ENCODE peak calls at places on chromosomes 12 and 14, in four cellular contexts. M, W, D and F are unnamed samples.

GRCh38 chr12:92624236-92624635 is 78.6 kb upstream of the PLEKHG7 start:
- DNase-seq in W (no peak), D (peak), M (peak), F (no peak)

GRCh38 chr14:85528080-85528881 is 1.7 kb upstream of the FLRT2 start:
- DNase-seq in D (no peak), W (no peak), M (peak), F (peak)

GRCh38 chr12:44286821-44287220 is 450.9 kb downstream of the TMEM117 start:
- DNase-seq in D (no peak), W (no peak), M (no peak), F (no peak)

GRCh38 chr12:50579757-50580267 is 75.0 kb downstream of the DIP2B start:
- DNase-seq in M (peak), D (no peak), W (no peak), F (no peak)

GRCh38 chr14:80110721-80111120 is 100.6 kb downstream of the DIO2 start:
- DNase-seq in W (no peak), D (no peak), M (no peak), F (no peak)

GRCh38 chr14:90726656-90727055 is 89.6 kb downstream of the TTC7B start:
- DNase-seq in W (no peak), D (no peak), M (peak), F (no peak)

GRCh38 chr14:30375280-30375892 is 183.6 kb upstream of the G2E3 start:
- DNase-seq in W (peak), D (peak), M (peak), F (peak)

GRCh38 chr12:121983546-121984205 is 38.0 kb upstream of the BCL7A start:
- DNase-seq in W (no peak), M (no peak), D (no peak), F (no peak)

GRCh38 chr12:30169839-30170591 is 386.3 kb upstream of the TMTC1 start:
- DNase-seq in D (no peak), W (peak), M (no peak), F (no peak)

DNA sequence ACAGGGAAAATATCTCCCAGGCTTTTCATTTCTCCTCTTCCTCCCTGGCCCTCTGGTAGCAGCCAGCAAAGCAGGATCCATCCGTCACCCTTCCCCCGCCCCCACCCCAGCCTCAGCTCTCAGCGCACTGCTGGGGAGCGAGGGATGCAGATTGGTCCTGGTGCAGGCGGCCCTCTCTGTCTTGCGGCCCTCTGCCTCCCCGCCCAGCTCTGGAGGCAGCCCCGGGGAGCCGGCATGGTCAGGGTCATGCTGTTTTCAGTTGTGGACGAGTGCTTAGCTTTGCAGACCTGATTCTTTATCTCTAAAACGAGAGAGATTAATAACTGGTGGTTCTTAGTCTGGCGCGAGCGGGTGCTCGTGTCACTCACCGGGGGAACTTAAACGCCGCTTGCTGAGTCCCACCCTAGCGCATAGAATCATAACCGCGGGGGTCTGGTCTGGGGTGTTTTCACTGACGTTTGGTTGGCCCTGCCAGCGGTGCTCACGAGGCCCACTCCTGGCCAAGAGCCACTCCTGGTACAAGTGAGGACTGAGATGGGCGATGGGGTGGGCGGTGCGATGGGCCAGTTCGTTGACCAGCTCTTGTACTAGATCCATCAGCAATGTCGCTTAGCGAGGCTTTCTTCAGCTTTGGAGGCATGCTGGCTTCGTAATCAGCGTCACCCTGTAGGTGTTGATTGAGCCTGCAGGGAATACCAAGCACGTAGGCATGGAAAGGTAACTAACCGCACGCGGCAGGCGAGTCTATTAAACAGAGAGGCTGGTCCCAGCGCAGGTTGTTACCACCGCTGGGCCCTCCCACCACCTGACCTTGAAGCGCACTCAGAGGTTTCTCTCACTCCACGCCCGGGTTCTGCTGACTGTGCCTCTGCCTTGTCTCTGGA is 95.2 kb downstream of the TSPAN9 start:
- DNase-seq in D (no peak), W (no peak), M (no peak), F (no peak)
- H4K91ac ChIP-seq in D (no peak), W (peak), M (no peak), F (no peak)

DNA sequence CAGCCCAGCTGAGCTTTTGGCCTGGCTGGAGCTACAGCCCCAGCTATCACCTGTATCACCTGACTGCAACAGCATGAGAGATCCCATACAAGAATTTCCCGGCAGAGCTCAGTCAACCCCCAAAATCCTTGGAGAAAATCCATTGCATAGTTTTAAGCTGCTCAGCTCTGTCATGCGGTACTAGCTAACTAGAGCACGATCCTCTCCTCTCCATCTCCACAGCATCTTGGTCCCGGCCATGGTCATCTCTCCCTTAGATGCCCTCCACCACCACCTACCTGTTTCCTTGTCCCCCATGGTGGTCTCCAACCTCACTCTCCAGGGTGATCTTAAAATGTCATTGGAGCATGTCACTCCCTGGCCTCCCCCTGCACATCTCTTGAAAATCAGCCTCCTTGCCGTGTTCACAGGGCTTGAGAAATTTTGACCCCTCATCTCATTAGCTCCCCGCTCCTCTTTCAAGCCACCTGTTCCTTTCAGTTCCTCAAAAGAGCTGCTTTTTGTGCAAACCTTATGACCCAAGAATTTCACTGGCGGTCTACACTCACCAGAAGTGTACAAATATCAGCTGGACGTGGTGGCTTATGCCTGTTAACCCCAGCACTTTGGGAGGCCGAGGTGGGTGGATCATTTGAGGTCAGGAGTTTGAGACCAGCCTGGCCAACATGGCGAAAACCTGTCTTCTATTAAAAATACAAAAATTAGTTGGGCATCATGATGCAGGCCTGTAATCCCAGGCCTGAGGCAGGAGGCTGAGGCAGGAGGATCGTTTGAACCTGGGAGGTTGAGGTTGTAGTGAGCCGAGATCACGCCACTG is 8.1 kb upstream of the CLMN start:
- DNase-seq in M (no peak), D (no peak), W (no peak), F (no peak)
- H3K4me3 ChIP-seq in M (no peak), D (no peak), W (no peak), F (no peak)

GRCh38 chr14:103003850-103004249 is 53.5 kb downstream of the CDC42BPB start:
- DNase-seq in D (no peak), W (no peak), M (no peak), F (no peak)
- H2BK120ac ChIP-seq in D (no peak), W (no peak), M (no peak), F (no peak)

GRCh38 chr12:79933043-79933442 is 1.9 kb downstream of the PPP1R12A start:
- DNase-seq in W (no peak), D (no peak), M (no peak), F (no peak)

GRCh38 chr12:79935624-79936040 is 735 bp upstream of the PPP1R12A start:
- DNase-seq in M (peak), D (no peak), W (no peak), F (peak)

GRCh38 chr12:79935021-79935623 is at the start of gene PPP1R12A:
- DNase-seq in D (peak), W (peak), M (peak), F (peak)

GRCh38 chr12:79933580-79934264 is 1.2 kb downstream of the PPP1R12A start:
- DNase-seq in D (no peak), M (peak), W (no peak), F (peak)

GRCh38 chr12:79934309-79935020 is 432 bp downstream of the PPP1R12A start:
- DNase-seq in D (no peak), M (peak), W (peak), F (no peak)
- H4K91ac ChIP-seq in D (peak), M (peak), W (peak), F (peak)

GRCh38 chr14:42469637-42470426 is 863.2 kb downstream of the LRFN5 start:
- DNase-seq in D (no peak), W (no peak), M (peak), F (no peak)
- H3K4me3 ChIP-seq in D (no peak), W (no peak), M (no peak), F (no peak)

DNA sequence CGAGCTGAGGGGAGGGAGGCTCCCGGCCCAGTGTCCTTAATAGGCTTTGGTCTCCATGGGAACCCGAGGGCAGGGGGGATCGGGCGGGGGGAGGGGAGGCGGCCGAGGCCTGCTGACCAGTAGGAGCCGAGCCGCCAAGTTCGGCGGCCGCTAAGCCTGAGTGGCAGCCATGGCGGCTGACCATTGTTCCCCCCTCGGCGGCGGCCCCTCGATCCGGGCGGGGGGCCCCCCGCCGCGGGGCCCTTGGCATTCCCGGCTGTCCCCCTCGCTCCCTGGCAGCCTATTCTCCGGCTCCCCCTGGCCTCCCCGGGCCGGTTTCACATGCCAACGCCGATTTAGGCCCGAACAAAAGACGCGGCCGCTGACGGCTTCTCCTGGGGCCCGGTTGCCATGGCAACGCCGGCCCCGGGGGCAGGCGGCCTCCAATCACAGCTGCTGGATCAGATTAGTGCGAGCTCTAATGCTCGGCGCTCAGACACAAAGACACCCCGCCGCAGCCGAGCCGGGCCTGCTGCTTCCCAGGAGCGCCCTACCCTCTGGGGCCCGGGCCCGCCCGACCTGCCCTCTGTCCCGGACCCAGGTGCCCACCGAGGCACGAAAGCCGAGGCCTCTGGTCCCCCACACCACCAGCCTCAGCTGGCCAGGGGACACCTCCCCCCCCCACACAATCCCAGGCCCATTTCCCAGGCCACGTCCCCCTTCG is 7.3 kb downstream of the MSI1 start:
- DNase-seq in W (peak), D (peak), M (peak), F (peak)
- H2BK120ac ChIP-seq in W (no peak), D (peak), M (no peak), F (no peak)

GRCh38 chr12:124384299-124384894 is 89.5 kb downstream of the RFLNA start:
- DNase-seq in D (no peak), W (no peak), M (no peak), F (no peak)

GRCh38 chr12:124387510-124387855 is 92.6 kb downstream of the RFLNA start:
- DNase-seq in W (no peak), D (peak), M (no peak), F (no peak)

GRCh38 chr12:124386661-124387509 is 92.0 kb downstream of the RFLNA start:
- DNase-seq in D (peak), W (no peak), M (no peak), F (no peak)

GRCh38 chr12:124385219-124385969 is 90.5 kb downstream of the RFLNA start:
- DNase-seq in D (peak), W (no peak), M (peak), F (no peak)

DNA sequence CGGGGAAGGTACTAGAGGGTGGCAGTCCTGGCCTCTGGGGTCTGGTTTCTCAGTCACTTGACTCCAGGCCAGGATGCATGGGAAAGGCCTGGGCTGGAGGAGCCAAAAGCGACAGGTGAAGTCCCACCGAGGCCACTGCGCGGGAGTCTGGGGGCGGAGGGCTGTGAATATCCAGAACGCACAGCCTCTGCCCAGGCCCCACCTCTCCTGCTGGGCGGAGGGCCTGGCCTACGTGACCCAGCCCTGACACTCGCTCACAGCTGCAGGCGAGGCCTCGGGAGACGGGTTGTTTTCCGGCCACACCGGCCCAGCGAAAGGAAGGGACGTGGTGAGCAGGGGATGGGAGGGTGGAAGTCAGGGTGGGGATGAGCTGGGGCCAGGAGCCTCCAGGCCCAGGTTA is 91.2 kb downstream of the RFLNA start:
- DNase-seq in D (peak), W (no peak), M (no peak), F (no peak)
- H4K91ac ChIP-seq in D (peak), W (no peak), M (peak), F (no peak)

DNA sequence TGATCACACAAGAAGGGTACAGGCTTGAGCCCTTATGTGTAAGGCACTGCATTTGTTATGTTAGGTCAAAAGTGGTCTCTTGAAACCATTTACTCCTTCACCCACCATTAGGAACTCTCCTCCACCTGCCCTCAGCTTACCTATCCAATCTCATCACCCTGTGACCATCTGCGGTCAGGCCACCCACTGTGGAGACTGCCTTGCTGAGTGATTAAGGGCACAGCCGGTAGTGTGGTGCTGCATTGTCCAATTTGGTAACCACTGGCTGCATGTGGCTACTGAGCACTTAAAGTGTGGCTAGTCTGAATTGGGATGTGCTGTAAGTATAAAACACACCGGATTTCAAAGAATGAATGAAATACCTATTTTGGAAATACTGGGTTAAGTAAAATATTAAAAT is 177.1 kb upstream of the PARP11 start:
- DNase-seq in D (no peak), M (no peak), W (peak), F (no peak)
- H3K4me3 ChIP-seq in D (no peak), M (no peak), W (no peak), F (no peak)

GRCh38 chr12:110744176-110744575 is 1.5 kb upstream of the PPP1CC start:
- DNase-seq in W (no peak), D (no peak), M (peak), F (no peak)

GRCh38 chr12:110741795-110742717 is 635 bp downstream of the PPP1CC start:
- DNase-seq in M (peak), D (peak), W (no peak), F (peak)

GRCh38 chr12:110741371-110741770 is 1.3 kb downstream of the PPP1CC start:
- DNase-seq in M (no peak), D (no peak), W (no peak), F (no peak)

GRCh38 chr12:110743571-110744093 is 941 bp upstream of the PPP1CC start:
- DNase-seq in M (no peak), D (peak), W (peak), F (peak)

DNA sequence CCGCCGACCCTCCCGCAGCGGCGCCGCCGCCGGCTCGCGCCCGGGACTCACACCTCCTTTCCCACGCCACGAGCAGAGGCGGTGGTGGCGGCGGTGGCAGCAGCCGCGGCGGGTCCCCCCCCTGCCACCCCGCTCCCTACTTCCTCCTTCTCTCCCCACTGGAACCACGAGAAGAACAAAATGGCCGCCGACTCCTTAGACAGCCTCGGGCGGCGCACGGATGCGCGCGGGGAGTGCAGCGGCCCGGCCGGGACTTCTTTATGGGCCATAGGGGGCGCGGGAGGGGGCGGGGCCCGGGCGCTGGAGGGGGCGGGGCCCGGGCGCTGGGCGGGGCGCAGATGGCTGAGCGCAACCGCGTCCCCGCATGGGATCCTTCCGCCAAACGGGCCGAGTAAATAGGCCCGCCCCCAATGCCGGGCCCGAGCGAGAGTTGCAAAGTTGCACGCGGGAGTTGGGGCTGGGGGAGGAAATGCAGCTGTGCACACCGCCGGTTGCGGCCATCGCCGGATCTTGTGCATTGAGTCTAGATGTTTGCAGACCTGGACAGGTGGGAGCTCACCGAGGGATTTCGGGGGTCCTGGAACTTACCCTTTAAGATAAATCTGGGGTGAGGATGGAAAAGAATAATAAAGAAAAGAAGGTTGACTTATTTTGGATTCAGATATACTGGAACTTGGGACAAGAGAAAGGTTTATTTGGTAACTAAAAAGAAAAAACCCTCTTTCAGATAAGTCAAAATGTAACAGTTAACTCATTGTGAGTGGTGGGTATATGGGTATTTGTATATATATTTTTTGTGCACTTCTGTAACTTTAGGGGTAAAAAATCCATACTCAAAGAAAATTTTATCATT is at the start of gene PPP1CC:
- DNase-seq in D (peak), W (peak), M (peak), F (peak)
- H2BK120ac ChIP-seq in D (peak), W (no peak), M (peak), F (no peak)